ENCODE peak calls at places on chromosomes 16 and 17, in four cellular contexts. Q is hepatic stellate cell, C is foreskin melanocyte, S is GM13976. O is an unnamed sample.

GRCh38 chr16:3528406-3528805 is 27.6 kb downstream of the CLUAP1 start:
- DNase-seq in Q (no peak), C (no peak), S (no peak), O (no peak)

GRCh38 chr17:75135946-75136345 is 4.4 kb upstream of the NT5C start:
- DNase-seq in Q (no peak), C (no peak), S (no peak), O (no peak)

GRCh38 chr17:31489295-31490018 is 98.0 kb downstream of the RAB11FIP4 start:
- DNase-seq in Q (no peak), C (no peak), S (no peak), O (no peak)

GRCh38 chr16:9946022-9946720 is 236.1 kb downstream of the GRIN2A start:
- DNase-seq in Q (no peak), C (no peak), S (no peak), O (no peak)

GRCh38 chr17:37488009-37488604 is 1.6 kb upstream of the DUSP14 start:
- DNase-seq in Q (peak; percentile 92), C (peak; percentile 97), S (peak; percentile 44), O (no peak)

GRCh38 chr17:74543891-74544760 is 1.8 kb downstream of the CD300C start:
- DNase-seq in Q (no peak), C (no peak), S (no peak), O (no peak)

GRCh38 chr16:9102379-9102778 is 10.9 kb downstream of the HAPSTR1 start:
- DNase-seq in Q (peak; percentile 68), C (peak; percentile 84), S (no peak), O (no peak)

GRCh38 chr17:42171831-42172230 is 9.1 kb downstream of the KCNH4 start:
- DNase-seq in Q (no peak), C (no peak), S (no peak), O (no peak)

GRCh38 chr16:70529051-70529777 is 5.6 kb downstream of the SF3B3 start:
- DNase-seq in Q (peak; percentile 67), C (peak; percentile 51), S (peak; percentile 37), O (no peak)

GRCh38 chr17:8091033-8091687 is 3.6 kb upstream of the ALOX12B start:
- DNase-seq in Q (no peak), C (no peak), S (peak; percentile 71), O (no peak)

GRCh38 chr17:32259596-32259995 is 6.0 kb upstream of the RHBDL3 start:
- DNase-seq in Q (peak; percentile 68), C (peak; percentile 32), S (no peak), O (no peak)

GRCh38 chr16:75754126-75754525 is 27.8 kb upstream of the CPHXL start:
- DNase-seq in Q (no peak), C (no peak), S (no peak), O (no peak)